ENCODE peak calls at places on chromosomes 2 and 18, in eight cellular contexts. G is ureter; F is WTC11; R is NCI-H748 treated with DMSO at 0.1 percent for 48 hours; Y is stimulated activated CD8-positive, alpha-beta memory T cell treated with anti-CD3 and anti-CD28 coated beads, Interleukin-15, amount 100 ng/mL, for 4 hours; X is activated naive CD8-positive, alpha-beta T cell treated with anti-CD3 and anti-CD28 coated beads, Interleukin-2, amount 50 U/mL, for 24 hours; O is MCF 10A; W is NCI-H1105 treated with DMSO at 0.1 percent for 48 hours. M is an unnamed sample.
A peak's percentile ranks its signal among the peaks of the same experiment; 100 is the strongest.

GRCh38 chr2:85248741-85249524 is 78.9 kb downstream of the TGOLN2 start:
- DNase-seq in G (no peak), F (no peak), R (no peak), Y (no peak), X (no peak), O (peak; percentile 76), W (no peak), M (no peak)

GRCh38 chr2:23801396-23801795 is 125.5 kb downstream of the ATAD2B start:
- DNase-seq in G (no peak), F (no peak), R (no peak), Y (no peak), X (no peak), O (peak; percentile 69), W (no peak), M (no peak)

GRCh38 chr2:11399113-11399762 is 54.8 kb upstream of the ROCK2 start:
- DNase-seq in G (no peak), F (no peak), R (no peak), Y (no peak), X (no peak), O (no peak), W (no peak), M (no peak)

GRCh38 chr18:37421349-37422080 is 144.1 kb downstream of the CELF4 start:
- DNase-seq in G (no peak), F (no peak), R (no peak), Y (no peak), X (no peak), O (no peak), W (no peak), M (no peak)

GRCh38 chr2:20177556-20178403 is 47.1 kb downstream of the SDC1 start:
- DNase-seq in G (no peak), F (no peak), R (no peak), Y (no peak), X (no peak), O (no peak), W (no peak), M (no peak)

GRCh38 chr2:230439590-230439989 is 23.6 kb downstream of the SP100 start:
- DNase-seq in G (no peak), F (no peak), R (no peak), Y (no peak), X (no peak), O (no peak), W (no peak), M (no peak)

GRCh38 chr2:74037379-74037860 is 52.7 kb downstream of the TET3 start:
- DNase-seq in G (no peak), F (no peak), R (no peak), Y (no peak), X (no peak), O (no peak), W (no peak), M (no peak)

GRCh38 chr2:94870392-94871225 is 621 bp upstream of the TEKT4 start:
- DNase-seq in G (no peak), F (peak; percentile 87), R (no peak), Y (no peak), X (peak; percentile 48), O (no peak), W (no peak), M (peak; percentile 54)

GRCh38 chr18:50607374-50607933 is 47.6 kb downstream of the MAPK4 start:
- DNase-seq in G (no peak), F (no peak), R (no peak), Y (no peak), X (no peak), O (no peak), W (no peak), M (no peak)

GRCh38 chr2:181420259-181421130 is 36.7 kb upstream of the ITGA4 start:
- DNase-seq in G (no peak), F (no peak), R (no peak), Y (no peak), X (no peak), O (no peak), W (no peak), M (no peak)

GRCh38 chr2:74441690-74442482 is at the start of gene RTKN:
- DNase-seq in G (no peak), F (peak; percentile 88), R (no peak), Y (no peak), X (no peak), O (peak; percentile 82), W (peak; percentile 27), M (peak; percentile 57)

GRCh38 chr2:69122271-69122670 is 109.3 kb downstream of the ANTXR1 start:
- DNase-seq in G (no peak), F (no peak), R (no peak), Y (no peak), X (no peak), O (peak; percentile 9), W (no peak), M (no peak)

GRCh38 chr18:12017079-12017478 is 35.8 kb downstream of the IMPA2 start:
- DNase-seq in G (no peak), F (no peak), R (no peak), Y (no peak), X (no peak), O (no peak), W (no peak), M (no peak)

M was measured in stimulated activated naive CD8-positive, alpha-beta T cell treated with anti-CD3 and anti-CD28 coated beads, Interleukin-15, Interleukin-2, amounts not matched to agents 100 U/mL and 50 U/mL, for 24 hours.